ENCODE peak calls at places on chromosomes 5 and 9, in seven cellular contexts. U is A549, Y is IMR-90, A is colonic mucosa, L is GM12878, Q is uterus, X is thyroid gland. D is an unnamed sample.

GRCh38 chr5:67815455-67816391 is 399.8 kb upstream of the PIK3R1 start:
- DNase-seq in L (no peak), X (no peak), Y (no peak), Q (peak; percentile 66), A (no peak), U (no peak), D (no peak)

GRCh38 chr5:134793111-134793510 is 34.5 kb downstream of the DDX46 start:
- DNase-seq in A (no peak), L (no peak), X (no peak), Y (no peak), U (no peak), Q (no peak), D (no peak)

GRCh38 chr5:74141053-74141452 is 499.5 kb downstream of the ENC1 start:
- DNase-seq in L (no peak), X (no peak), Q (no peak), Y (peak; percentile 79), U (peak; percentile 17), A (no peak), D (no peak)

GRCh38 chr5:113256671-113257452 is 177.9 kb downstream of the TSSK1B start:
- DNase-seq in Q (no peak), L (no peak), A (no peak), Y (no peak), X (no peak), U (no peak), D (no peak)

GRCh38 chr5:5695266-5695665 is 272.8 kb downstream of the ICE1 start:
- DNase-seq in Y (no peak), L (no peak), U (no peak), A (no peak), X (no peak), Q (no peak), D (no peak)

GRCh38 chr5:173557123-173557903 is 59.1 kb downstream of the BOD1 start:
- DNase-seq in U (no peak), A (no peak), L (no peak), Y (peak; percentile 12), X (no peak), Q (no peak), D (peak; percentile 93)

GRCh38 chr9:35940474-35941467 is 17.2 kb downstream of the OR2S2 start:
- DNase-seq in L (no peak), Y (no peak), Q (no peak), A (peak; percentile 19), U (no peak), X (no peak), D (no peak)

GRCh38 chr5:151880304-151880703 is 44.3 kb downstream of the GLRA1 start:
- DNase-seq in Q (no peak), A (no peak), L (no peak), X (no peak), U (no peak), Y (no peak), D (peak; percentile 35)

GRCh38 chr9:129566563-129567266 is 54.2 kb downstream of the C9orf50 start:
- DNase-seq in Y (no peak), L (no peak), X (no peak), Q (no peak), U (no peak), A (no peak), D (no peak)

GRCh38 chr5:161549106-161549505 is 2.6 kb upstream of the GABRB2 start:
- DNase-seq in X (no peak), U (peak; percentile 10), A (peak; percentile 25), Q (no peak), L (no peak), Y (no peak), D (no peak)

GRCh38 chr5:21452429-21452828 is 1400.7 kb downstream of the CDH12 start:
- DNase-seq in Y (no peak), U (no peak), L (no peak), X (no peak), A (no peak), Q (no peak), D (no peak)

GRCh38 chr5:117060099-117060498 is 485.5 kb upstream of the SEMA6A start:
- DNase-seq in Y (no peak), X (no peak), L (no peak), A (no peak), Q (no peak), U (no peak), D (no peak)

GRCh38 chr9:7237473-7238243 is 479.9 kb downstream of the KDM4C start:
- DNase-seq in X (no peak), Q (no peak), L (no peak), Y (peak; percentile 31), U (no peak), A (no peak), D (no peak)

GRCh38 chr9:123326662-123327093 is 29.3 kb upstream of the CRB2 start:
- DNase-seq in A (no peak), L (no peak), X (peak; percentile 47), U (no peak), Q (no peak), Y (no peak), D (no peak)

GRCh38 chr5:131774652-131775367 is 22.0 kb downstream of the FNIP1 start:
- DNase-seq in L (no peak), U (peak; percentile 60), Q (no peak), Y (no peak), A (no peak), X (no peak), D (no peak)

GRCh38 chr5:89396262-89396975 is 513.4 kb upstream of the MEF2C start:
- DNase-seq in Q (no peak), Y (peak; percentile 9), A (no peak), L (peak; percentile 57), X (no peak), U (no peak), D (no peak)

GRCh38 chr9:89969156-89969566 is 364.3 kb downstream of the GADD45G start:
- DNase-seq in A (peak; percentile 70), Y (peak; percentile 1), Q (no peak), L (no peak), U (no peak), X (no peak), D (no peak)

GRCh38 chr5:133952729-133953567 is 15.5 kb downstream of the C5orf15 start:
- DNase-seq in A (peak; percentile 38), U (no peak), L (no peak), X (peak; percentile 33), Y (peak; percentile 95), Q (peak; percentile 70), D (peak; percentile 14)

GRCh38 chr5:149954798-149955197 is 5.8 kb upstream of the SLC26A2 start:
- DNase-seq in U (no peak), X (no peak), Q (no peak), L (no peak), Y (no peak), A (no peak), D (no peak)

GRCh38 chr5:69415584-69415958 is 655 bp downstream of the MARVELD2 start:
- DNase-seq in Q (no peak), L (no peak), U (no peak), X (peak; percentile 56), A (peak; percentile 53), Y (no peak), D (no peak)

GRCh38 chr9:16345902-16346301 is 524.6 kb downstream of the BNC2 start:
- DNase-seq in X (no peak), L (no peak), Y (no peak), U (no peak), A (no peak), Q (no peak), D (no peak)

GRCh38 chr5:142807378-142807911 is 37.3 kb downstream of the ARHGAP26 start:
- DNase-seq in A (no peak), L (no peak), U (peak; percentile 70), Y (no peak), X (no peak), Q (no peak), D (no peak)

GRCh38 chr9:120886490-120886967 is 9.5 kb upstream of the PHF19 start:
- DNase-seq in U (no peak), X (no peak), A (no peak), Y (peak; percentile 78), L (no peak), Q (no peak), D (no peak)

GRCh38 chr9:82488319-82488701 is 499.7 kb downstream of the SPATA31D1 start:
- DNase-seq in X (no peak), A (no peak), L (no peak), U (no peak), Y (no peak), Q (no peak), D (no peak)

GRCh38 chr5:135979510-135979909 is 24.7 kb upstream of the LECT2 start:
- DNase-seq in X (no peak), Y (peak; percentile 93), A (no peak), U (no peak), Q (no peak), L (no peak), D (no peak)
- H3K27ac ChIP-seq in X (no peak overlapping the region), Y (no peak overlapping the region), A (no peak overlapping the region), U (peak overlapping the region; percentile 86), Q (peak overlapping the region; percentile 22), L (no peak overlapping the region), D (no peak overlapping the region)

GRCh38 chr9:122058707-122059106 is 34.4 kb downstream of the TTLL11 start:
- DNase-seq in Q (no peak), Y (no peak), X (no peak), U (no peak), L (no peak), A (no peak), D (no peak)
- H3K4me3 ChIP-seq in Q (no peak overlapping the region), Y (no peak overlapping the region), X (no peak overlapping the region), U (no peak overlapping the region), L (no peak overlapping the region), A (no peak overlapping the region), D (no peak overlapping the region)

DNA sequence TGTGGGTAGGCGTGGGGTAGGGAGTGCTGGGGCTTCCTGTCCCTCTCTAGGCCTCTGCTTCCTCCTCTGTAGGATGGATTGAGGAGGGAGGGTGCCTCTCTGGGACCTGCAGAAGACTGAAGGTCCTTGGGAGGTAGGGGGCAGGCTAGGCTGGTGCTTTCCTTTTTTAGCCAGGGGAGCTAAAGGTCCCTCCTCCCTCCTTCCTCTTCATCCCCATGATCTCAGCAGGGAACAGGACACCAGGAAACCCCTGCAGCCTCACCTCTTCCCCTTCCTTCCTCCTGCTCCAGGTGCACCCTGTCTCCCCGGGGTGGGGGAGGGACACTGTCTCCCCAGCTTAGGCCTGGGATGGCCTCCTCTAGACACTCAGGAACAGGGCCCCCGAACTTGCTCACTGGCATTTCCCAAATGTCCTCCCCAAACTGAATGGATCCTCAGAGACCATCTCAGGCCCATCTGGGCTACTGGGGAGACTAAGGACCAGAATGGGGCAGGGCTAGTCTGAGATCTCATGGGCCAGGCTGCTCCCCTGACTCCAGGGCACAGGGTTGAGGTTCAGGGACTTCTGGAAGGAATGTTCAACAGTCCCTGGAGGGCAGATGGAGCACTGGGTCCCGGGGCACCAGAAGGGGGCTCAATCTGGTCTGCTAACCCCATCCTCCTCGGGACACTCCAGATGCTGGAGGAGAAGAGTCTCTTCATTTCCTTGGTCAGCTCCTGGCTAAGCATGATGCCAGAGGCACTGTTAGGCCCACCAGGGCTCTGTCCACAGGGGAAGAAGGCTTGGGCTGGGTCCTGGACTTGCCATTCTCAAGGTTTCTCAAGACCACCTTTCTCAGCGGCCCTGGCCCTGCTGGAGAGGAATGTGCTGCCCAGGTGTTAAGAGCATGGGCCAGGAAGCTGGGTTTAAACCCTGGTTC is 8.2 kb downstream of the SH2D3C start:
- DNase-seq in Y (no peak), X (no peak), A (no peak), L (no peak), Q (no peak), U (no peak), D (no peak)
- H3K27ac ChIP-seq in Y (no peak overlapping the region), X (peak overlapping the region; percentile 67), A (peak overlapping the region; percentile 69), L (peak overlapping the region; percentile 23), Q (peak overlapping the region; percentile 68), U (peak overlapping the region; percentile 54), D (peak overlapping the region; percentile 19)

DNA sequence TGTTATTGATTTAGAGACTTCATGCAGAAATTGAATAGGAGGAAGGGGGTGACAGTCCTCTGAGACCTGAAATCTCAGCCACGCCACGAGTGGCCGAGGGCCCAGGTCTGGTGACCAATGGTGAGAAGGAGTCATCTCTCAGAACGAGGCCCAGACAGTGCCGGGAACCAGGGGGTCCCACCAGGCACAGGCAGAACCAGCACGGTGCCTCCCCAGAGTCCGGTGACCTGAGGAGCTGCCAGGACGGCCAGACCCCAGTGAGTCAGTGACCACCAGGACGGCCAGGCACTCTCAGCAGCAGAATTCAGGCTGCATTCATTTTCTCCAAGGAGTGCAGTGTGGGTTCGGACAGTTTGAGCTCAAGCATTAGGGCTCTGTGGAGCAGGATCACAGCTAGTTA is 43.8 kb upstream of the NKD2 start:
- DNase-seq in U (no peak), Y (no peak), X (no peak), A (no peak), Q (no peak), L (no peak), D (no peak)
- H3K4me3 ChIP-seq in U (no peak overlapping the region), Y (no peak overlapping the region), X (no peak overlapping the region), A (no peak overlapping the region), Q (no peak overlapping the region), L (no peak overlapping the region), D (no peak overlapping the region)